ENCODE peak calls at places on chromosomes 4 and X, in eight cellular contexts. H, M, Z, Q, D, G, J and P are unnamed samples.

GRCh38 chrX:30530591-30530990 is 47.0 kb downstream of the TASL start:
- DNase-seq in D (no peak), G (no peak), Z (no peak), J (no peak), H (no peak), M (no peak), Q (no peak), P (no peak)

GRCh38 chrX:133989993-133990392 is 4.6 kb upstream of the GPC3 start:
- DNase-seq in M (no peak), H (no peak), Q (no peak), J (no peak), G (no peak), Z (no peak), D (no peak), P (no peak)

GRCh38 chr4:80608285-80608980 is 272.9 kb downstream of the CFAP299 start:
- DNase-seq in M (no peak), D (no peak), H (no peak), J (no peak), Z (no peak), Q (no peak), G (no peak), P (no peak)

GRCh38 chrX:53324085-53324484 is 42.7 kb upstream of the IQSEC2 start:
- DNase-seq in Q (no peak), Z (no peak), D (no peak), J (no peak), H (no peak), G (no peak), M (no peak), P (no peak)

GRCh38 chr4:170026253-170026991 is at the start of gene MFAP3L:
- DNase-seq in G (peak), J (peak), D (peak), M (peak), Q (peak), Z (peak), H (peak), P (peak)

GRCh38 chrX:25427873-25428555 is 412.2 kb upstream of the ARX start:
- DNase-seq in G (no peak), D (no peak), Z (no peak), M (no peak), H (no peak), Q (no peak), J (no peak), P (no peak)

GRCh38 chr4:75800972-75801371 is 76.6 kb downstream of the USO1 start:
- DNase-seq in Q (no peak), H (no peak), M (no peak), J (no peak), G (no peak), D (no peak), Z (no peak), P (no peak)

GRCh38 chr4:52726821-52727580 is 24.2 kb downstream of the ERVMER34-1 start:
- DNase-seq in M (no peak), G (no peak), Z (no peak), D (no peak), Q (no peak), H (no peak), J (no peak), P (no peak)

GRCh38 chr4:128917781-128918180 is 108.3 kb downstream of the JADE1 start:
- DNase-seq in Z (no peak), M (no peak), H (no peak), G (no peak), J (no peak), Q (no peak), D (no peak), P (no peak)

GRCh38 chr4:69881173-69881773 is 21.3 kb upstream of the SULT1E1 start:
- DNase-seq in G (no peak), H (peak), Z (no peak), J (peak), M (peak), D (no peak), Q (peak), P (peak)

GRCh38 chr4:108068422-108068821 is 78.7 kb downstream of the HADH start:
- DNase-seq in J (no peak), H (no peak), Z (no peak), Q (no peak), M (no peak), D (no peak), G (no peak), P (no peak)

GRCh38 chrX:51459125-51459524 is 37.3 kb downstream of the NUDT11 start:
- DNase-seq in D (no peak), Q (peak), M (no peak), H (no peak), Z (no peak), J (peak), G (no peak), P (no peak)

GRCh38 chrX:21207080-21207479 is 167.1 kb upstream of the CNKSR2 start:
- DNase-seq in Z (no peak), D (no peak), M (no peak), J (no peak), H (no peak), Q (no peak), G (no peak), P (no peak)

GRCh38 chrX:24178441-24178840 is 28.9 kb downstream of the ZFX start:
- DNase-seq in J (no peak), G (no peak), M (no peak), H (no peak), D (no peak), Z (no peak), Q (no peak), P (no peak)

GRCh38 chr4:100555791-100556190 is 38.0 kb upstream of the EMCN start:
- DNase-seq in H (no peak), J (no peak), G (no peak), Z (no peak), Q (no peak), M (no peak), D (no peak), P (no peak)

GRCh38 chr4:48991357-48991756 is 5.3 kb downstream of the CWH43 start:
- DNase-seq in Q (no peak), G (no peak), J (no peak), D (no peak), H (no peak), M (no peak), Z (no peak), P (no peak)

GRCh38 chr4:108850407-108850709 is 87.5 kb upstream of the ETNPPL start:
- DNase-seq in Q (no peak), D (no peak), J (no peak), M (no peak), G (no peak), Z (no peak), H (no peak), P (no peak)

GRCh38 chr4:19512086-19512485 is 739.6 kb upstream of the SLIT2 start:
- DNase-seq in Z (no peak), H (no peak), D (no peak), G (no peak), J (no peak), M (no peak), Q (no peak), P (no peak)

GRCh38 chr4:26995316-26995715 is 134.7 kb downstream of the STIM2 start:
- DNase-seq in H (no peak), G (no peak), Q (no peak), Z (no peak), M (no peak), J (no peak), D (no peak), P (no peak)

GRCh38 chr4:11485926-11486325 is 57.2 kb upstream of the HS3ST1 start:
- DNase-seq in Q (no peak), J (no peak), D (no peak), H (no peak), M (no peak), Z (no peak), G (no peak), P (no peak)

GRCh38 chr4:4849524-4850193 is 9.8 kb upstream of the MSX1 start:
- DNase-seq in D (no peak), Z (no peak), Q (no peak), G (no peak), H (no peak), J (no peak), M (no peak), P (no peak)

GRCh38 chrX:24647257-24648058 is at the start of gene PCYT1B:
- DNase-seq in G (peak), J (peak), M (peak), D (peak), Z (peak), Q (no peak), H (peak), P (peak)

GRCh38 chr4:42871685-42872271 is 20.7 kb upstream of the GRXCR1 start:
- DNase-seq in G (no peak), J (no peak), D (no peak), M (no peak), Q (no peak), H (no peak), Z (no peak), P (peak)

GRCh38 chr4:102554482-102554881 is 53.3 kb downstream of the NFKB1 start:
- DNase-seq in D (no peak), J (no peak), Z (no peak), G (no peak), Q (no peak), H (no peak), M (peak), P (peak)

GRCh38 chr4:168610911-168611530 is 114.2 kb downstream of the PALLD start:
- DNase-seq in Q (no peak), D (no peak), Z (no peak), G (no peak), J (no peak), H (no peak), M (no peak), P (no peak)

GRCh38 chr4:107625503-107625902 is 94.5 kb downstream of the PAPSS1 start:
- DNase-seq in H (no peak), G (no peak), D (no peak), J (no peak), Q (no peak), Z (no peak), M (no peak), P (no peak)

GRCh38 chrX:46165411-46165810 is 379.8 kb downstream of the ZNF674 start:
- DNase-seq in M (no peak), H (no peak), J (no peak), Z (no peak), D (no peak), Q (no peak), G (no peak), P (no peak)

GRCh38 chr4:110540606-110541440 is 64.9 kb downstream of the ENPEP start:
- DNase-seq in D (no peak), H (no peak), Q (no peak), M (no peak), J (no peak), G (no peak), Z (no peak), P (no peak)

GRCh38 chr4:70603856-70604255 is 11.8 kb downstream of the AMBN start:
- DNase-seq in D (no peak), M (no peak), G (no peak), H (no peak), Q (no peak), Z (no peak), J (no peak), P (no peak)

GRCh38 chrX:78710146-78710545 is 37.4 kb upstream of the LPAR4 start:
- DNase-seq in M (no peak), H (no peak), Q (no peak), J (no peak), Z (no peak), D (no peak), G (no peak), P (no peak)

GRCh38 chr4:26206339-26206738 is 114.5 kb upstream of the RBPJ start:
- DNase-seq in J (no peak), M (no peak), G (no peak), D (no peak), Z (no peak), Q (no peak), H (peak), P (no peak)

GRCh38 chr4:147863808-147864472 is 132.1 kb downstream of the ARHGAP10 start:
- DNase-seq in D (no peak), J (no peak), Q (no peak), H (no peak), Z (no peak), G (no peak), M (no peak), P (no peak)

GRCh38 chr4:23921447-23921845 is 31.6 kb upstream of the PPARGC1A start:
- DNase-seq in H (no peak), Z (no peak), G (no peak), D (no peak), J (peak), M (no peak), Q (no peak), P (no peak)

GRCh38 chrX:101460669-101461068 is 24.6 kb upstream of the ARMCX4 start:
- DNase-seq in Z (no peak), J (no peak), Q (no peak), H (no peak), G (no peak), D (no peak), M (no peak), P (no peak)